ENCODE peak calls at places on chromosomes 16 and 17, in seven cellular contexts. One of them, this sample, is unnamed.

GRCh38 chr17:2068101-2068518 is 13.2 kb downstream of the HIC1 start:
- DNase-seq in MM.1S: no peak
- DNase-seq in kidney epithelial cell: no peak
- DNase-seq in suprapubic skin: no peak
- DNase-seq in breast epithelium: no peak
- DNase-seq in keratinocyte: no peak
- DNase-seq in lower leg skin: no peak
- DNase-seq in this sample: no peak

GRCh38 chr16:20859699-20860098 is 40.5 kb downstream of the DCUN1D3 start:
- DNase-seq in kidney epithelial cell: no peak
- DNase-seq in lower leg skin: no peak
- DNase-seq in suprapubic skin: no peak
- DNase-seq in breast epithelium: no peak
- DNase-seq in MM.1S: no peak
- DNase-seq in keratinocyte: no peak
- DNase-seq in this sample: no peak

GRCh38 chr17:76562734-76563148 is 22.9 kb downstream of the PRCD start:
- DNase-seq in breast epithelium: no peak
- DNase-seq in suprapubic skin: no peak
- DNase-seq in MM.1S: no peak
- DNase-seq in keratinocyte: no peak
- DNase-seq in kidney epithelial cell: no peak
- DNase-seq in lower leg skin: no peak
- DNase-seq in this sample: no peak

GRCh38 chr16:10736926-10737625 is 6.6 kb upstream of the NUBP1 start:
- DNase-seq in lower leg skin: peak; percentile 86
- DNase-seq in keratinocyte: no peak
- DNase-seq in breast epithelium: peak; percentile 53
- DNase-seq in suprapubic skin: no peak
- DNase-seq in kidney epithelial cell: no peak
- DNase-seq in MM.1S: peak; percentile 82
- DNase-seq in this sample: peak; percentile 60

GRCh38 chr17:30225919-30226553 is 9.5 kb downstream of the SLC6A4 start:
- DNase-seq in kidney epithelial cell: no peak
- DNase-seq in MM.1S: no peak
- DNase-seq in lower leg skin: no peak
- DNase-seq in breast epithelium: no peak
- DNase-seq in keratinocyte: no peak
- DNase-seq in suprapubic skin: no peak
- DNase-seq in this sample: no peak

GRCh38 chr16:17397499-17397891 is 73.3 kb downstream of the XYLT1 start:
- DNase-seq in kidney epithelial cell: no peak
- DNase-seq in keratinocyte: no peak
- DNase-seq in suprapubic skin: no peak
- DNase-seq in MM.1S: no peak
- DNase-seq in lower leg skin: no peak
- DNase-seq in breast epithelium: no peak
- DNase-seq in this sample: no peak

GRCh38 chr16:27828671-27829070 is 234.8 kb downstream of the GSG1L start:
- DNase-seq in breast epithelium: no peak
- DNase-seq in suprapubic skin: peak; percentile 55
- DNase-seq in kidney epithelial cell: no peak
- DNase-seq in lower leg skin: peak; percentile 65
- DNase-seq in MM.1S: no peak
- DNase-seq in keratinocyte: no peak
- DNase-seq in this sample: no peak

GRCh38 chr17:14325618-14326167 is 24.8 kb downstream of the HS3ST3B1 start:
- DNase-seq in keratinocyte: no peak
- DNase-seq in suprapubic skin: no peak
- DNase-seq in breast epithelium: no peak
- DNase-seq in lower leg skin: peak; percentile 18
- DNase-seq in MM.1S: no peak
- DNase-seq in kidney epithelial cell: no peak
- DNase-seq in this sample: no peak

GRCh38 chr17:6592193-6592592 is 35.8 kb upstream of the PITPNM3 start:
- DNase-seq in lower leg skin: no peak
- DNase-seq in suprapubic skin: no peak
- DNase-seq in keratinocyte: no peak
- DNase-seq in kidney epithelial cell: peak; percentile 93
- DNase-seq in breast epithelium: no peak
- DNase-seq in MM.1S: no peak
- DNase-seq in this sample: no peak

GRCh38 chr17:34584805-34585416 is 5.5 kb downstream of the TMEM132E start:
- DNase-seq in breast epithelium: no peak
- DNase-seq in suprapubic skin: no peak
- DNase-seq in MM.1S: peak; percentile 36
- DNase-seq in kidney epithelial cell: no peak
- DNase-seq in keratinocyte: no peak
- DNase-seq in lower leg skin: no peak
- DNase-seq in this sample: no peak

GRCh38 chr16:49700928-49701685 is 154.8 kb downstream of the ZNF423 start:
- DNase-seq in lower leg skin: no peak
- DNase-seq in keratinocyte: no peak
- DNase-seq in breast epithelium: no peak
- DNase-seq in kidney epithelial cell: no peak
- DNase-seq in suprapubic skin: no peak
- DNase-seq in MM.1S: no peak
- DNase-seq in this sample: no peak

DNA sequence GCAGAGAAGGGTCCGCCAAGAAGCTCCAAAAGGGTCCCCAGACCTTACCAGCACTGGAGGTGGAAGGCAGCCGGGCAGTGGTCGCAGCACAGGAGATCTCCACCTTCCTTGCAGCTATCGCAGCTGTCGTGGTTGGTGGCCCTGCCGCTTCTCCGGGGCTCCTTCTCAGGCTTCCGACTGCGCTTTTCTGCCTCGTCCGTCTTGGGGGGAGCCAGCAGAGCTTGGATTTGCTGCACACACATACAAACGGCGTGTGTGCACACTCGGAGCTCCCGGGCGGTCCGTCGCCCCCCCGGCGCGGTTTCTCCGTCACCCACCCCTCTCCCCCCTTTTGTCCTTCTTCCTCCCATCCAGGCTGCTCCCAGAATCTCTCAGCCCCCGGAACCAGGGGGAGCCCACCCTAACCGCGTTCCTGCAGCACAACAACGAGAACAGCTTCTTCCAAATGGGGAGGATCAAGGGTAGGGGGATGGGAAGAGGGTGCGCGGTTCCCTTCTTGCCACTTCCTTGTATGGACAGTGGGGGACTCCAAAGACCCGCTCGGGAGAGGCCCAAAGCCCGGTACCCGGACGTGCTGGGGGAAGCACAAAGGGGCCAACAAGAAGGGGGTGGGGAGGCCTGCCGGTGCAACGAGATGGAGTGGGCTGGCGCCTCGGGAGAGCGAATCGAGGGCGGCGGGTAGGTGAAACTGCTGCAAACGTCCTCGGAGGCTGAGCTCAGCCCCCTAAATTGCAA is 1.1 kb downstream of the PHF12 start:
- DNase-seq in breast epithelium: peak; percentile 56
- DNase-seq in suprapubic skin: peak; percentile 86
- DNase-seq in keratinocyte: no peak
- DNase-seq in lower leg skin: peak; percentile 92
- DNase-seq in MM.1S: peak; percentile 31
- DNase-seq in kidney epithelial cell: no peak
- DNase-seq in this sample: peak; percentile 80
- TF ChIP-seq CTCF in breast epithelium: peak; percentile 19
- TF ChIP-seq CTCF in suprapubic skin: no peak
- TF ChIP-seq CTCF in keratinocyte: no peak
- TF ChIP-seq CTCF in lower leg skin: no peak
- TF ChIP-seq CTCF in MM.1S: no peak
- TF ChIP-seq CTCF in kidney epithelial cell: no peak
- TF ChIP-seq CTCF in this sample: no peak

GRCh38 chr17:81858967-81859905 is 1.1 kb downstream of the P4HB start:
- DNase-seq in kidney epithelial cell: no peak
- DNase-seq in keratinocyte: no peak
- DNase-seq in lower leg skin: no peak
- DNase-seq in breast epithelium: no peak
- DNase-seq in suprapubic skin: no peak
- DNase-seq in MM.1S: peak; percentile 18
- DNase-seq in this sample: no peak

GRCh38 chr17:81859906-81860755 is at the start of gene P4HB:
- DNase-seq in suprapubic skin: no peak
- DNase-seq in MM.1S: no peak
- DNase-seq in kidney epithelial cell: peak; percentile 100
- DNase-seq in keratinocyte: no peak
- DNase-seq in breast epithelium: no peak
- DNase-seq in lower leg skin: no peak
- DNase-seq in this sample: no peak

GRCh38 chr17:81863123-81863675 is 2.9 kb upstream of the P4HB start:
- DNase-seq in suprapubic skin: no peak
- DNase-seq in lower leg skin: no peak
- DNase-seq in keratinocyte: no peak
- DNase-seq in MM.1S: no peak
- DNase-seq in kidney epithelial cell: no peak
- DNase-seq in breast epithelium: no peak
- DNase-seq in this sample: no peak

GRCh38 chr17:81858170-81858966 is 2.0 kb downstream of the P4HB start:
- DNase-seq in lower leg skin: no peak
- DNase-seq in suprapubic skin: no peak
- DNase-seq in breast epithelium: no peak
- DNase-seq in kidney epithelial cell: no peak
- DNase-seq in keratinocyte: no peak
- DNase-seq in MM.1S: peak; percentile 6
- DNase-seq in this sample: no peak

GRCh38 chr17:81860756-81861568 is 627 bp upstream of the P4HB start:
- DNase-seq in kidney epithelial cell: no peak
- DNase-seq in keratinocyte: peak; percentile 100
- DNase-seq in lower leg skin: peak; percentile 100
- DNase-seq in breast epithelium: peak; percentile 100
- DNase-seq in suprapubic skin: peak; percentile 100
- DNase-seq in MM.1S: peak; percentile 100
- DNase-seq in this sample: peak; percentile 100
- TF ChIP-seq CTCF in kidney epithelial cell: no peak
- TF ChIP-seq CTCF in keratinocyte: no peak
- TF ChIP-seq CTCF in lower leg skin: peak; percentile 88
- TF ChIP-seq CTCF in breast epithelium: peak; percentile 74
- TF ChIP-seq CTCF in suprapubic skin: no peak
- TF ChIP-seq CTCF in MM.1S: no peak
- TF ChIP-seq CTCF in this sample: no peak

GRCh38 chr16:30829130-30830071 is 42.4 kb upstream of the ZNF629 start:
- DNase-seq in breast epithelium: no peak
- DNase-seq in suprapubic skin: no peak
- DNase-seq in kidney epithelial cell: no peak
- DNase-seq in MM.1S: no peak
- DNase-seq in keratinocyte: no peak
- DNase-seq in lower leg skin: no peak
- DNase-seq in this sample: no peak
- TF ChIP-seq CTCF in breast epithelium: no peak
- TF ChIP-seq CTCF in suprapubic skin: no peak
- TF ChIP-seq CTCF in kidney epithelial cell: no peak
- TF ChIP-seq CTCF in MM.1S: no peak
- TF ChIP-seq CTCF in keratinocyte: no peak
- TF ChIP-seq CTCF in lower leg skin: no peak
- TF ChIP-seq CTCF in this sample: peak; percentile 25

GRCh38 chr17:80361495-80362220 is 53.3 kb upstream of the ENDOV start:
- DNase-seq in suprapubic skin: no peak
- DNase-seq in keratinocyte: no peak
- DNase-seq in lower leg skin: no peak
- DNase-seq in breast epithelium: no peak
- DNase-seq in MM.1S: no peak
- DNase-seq in kidney epithelial cell: no peak
- DNase-seq in this sample: peak; percentile 77
- TF ChIP-seq CTCF in suprapubic skin: no peak
- TF ChIP-seq CTCF in keratinocyte: peak; percentile 38
- TF ChIP-seq CTCF in lower leg skin: no peak
- TF ChIP-seq CTCF in breast epithelium: no peak
- TF ChIP-seq CTCF in MM.1S: peak; percentile 28
- TF ChIP-seq CTCF in kidney epithelial cell: peak; percentile 37
- TF ChIP-seq CTCF in this sample: peak; percentile 82

GRCh38 chr17:82076785-82077591 is 11.4 kb upstream of the DUS1L start:
- DNase-seq in breast epithelium: no peak
- DNase-seq in MM.1S: no peak
- DNase-seq in kidney epithelial cell: no peak
- DNase-seq in lower leg skin: no peak
- DNase-seq in keratinocyte: no peak
- DNase-seq in suprapubic skin: no peak
- DNase-seq in this sample: peak; percentile 79
- TF ChIP-seq CTCF in breast epithelium: no peak
- TF ChIP-seq CTCF in MM.1S: no peak
- TF ChIP-seq CTCF in kidney epithelial cell: no peak
- TF ChIP-seq CTCF in lower leg skin: no peak
- TF ChIP-seq CTCF in keratinocyte: no peak
- TF ChIP-seq CTCF in suprapubic skin: no peak
- TF ChIP-seq CTCF in this sample: no peak

GRCh38 chr16:55643161-55643970 is 12.4 kb upstream of the SLC6A2 start:
- DNase-seq in MM.1S: no peak
- DNase-seq in breast epithelium: no peak
- DNase-seq in lower leg skin: peak; percentile 79
- DNase-seq in keratinocyte: no peak
- DNase-seq in suprapubic skin: no peak
- DNase-seq in kidney epithelial cell: no peak
- DNase-seq in this sample: peak; percentile 32
- TF ChIP-seq CTCF in MM.1S: no peak
- TF ChIP-seq CTCF in breast epithelium: no peak
- TF ChIP-seq CTCF in lower leg skin: no peak
- TF ChIP-seq CTCF in keratinocyte: no peak
- TF ChIP-seq CTCF in suprapubic skin: no peak
- TF ChIP-seq CTCF in kidney epithelial cell: peak; percentile 1
- TF ChIP-seq CTCF in this sample: no peak

GRCh38 chr17:10295728-10296343 is 77.0 kb downstream of the MYH13 start:
- DNase-seq in keratinocyte: peak; percentile 9
- DNase-seq in kidney epithelial cell: peak; percentile 12
- DNase-seq in breast epithelium: no peak
- DNase-seq in MM.1S: peak; percentile 25
- DNase-seq in suprapubic skin: no peak
- DNase-seq in lower leg skin: peak; percentile 88
- DNase-seq in this sample: peak; percentile 83
- TF ChIP-seq CTCF in keratinocyte: peak; percentile 89
- TF ChIP-seq CTCF in kidney epithelial cell: peak; percentile 66
- TF ChIP-seq CTCF in breast epithelium: no peak
- TF ChIP-seq CTCF in MM.1S: peak; percentile 60
- TF ChIP-seq CTCF in suprapubic skin: peak; percentile 37
- TF ChIP-seq CTCF in lower leg skin: no peak
- TF ChIP-seq CTCF in this sample: peak; percentile 89

This sample was measured in H9.